ENCODE peak calls at places on chromosome 19, in six cellular contexts. A is heart right ventricle, L is stomach, O is astrocyte of the spinal cord, M is tibial artery, U is lower leg skin. G is an unnamed sample.

GRCh38 chr19:47471733-47472457 is at the start of gene SLC8A2:
- DNase-seq in O (peak), U (no peak), L (peak), A (peak), M (peak), G (peak)

GRCh38 chr19:44785271-44785670 is 7.6 kb downstream of the CBLC start:
- DNase-seq in U (no peak), A (no peak), O (no peak), L (no peak), M (no peak), G (no peak)

GRCh38 chr19:10828981-10829821 is 6.8 kb downstream of the TMED1 start:
- DNase-seq in L (no peak), A (no peak), U (no peak), M (no peak), O (no peak), G (no peak)

GRCh38 chr19:8500158-8500557 is 2.3 kb downstream of the PRAM1 start:
- DNase-seq in O (no peak), L (no peak), A (no peak), U (no peak), M (no peak), G (no peak)

GRCh38 chr19:45305421-45305820 is 17.3 kb downstream of the CKM start:
- DNase-seq in L (no peak), O (no peak), M (no peak), U (no peak), A (no peak), G (no peak)

GRCh38 chr19:21823224-21823623 is 12.8 kb downstream of the ZNF43 start:
- DNase-seq in U (no peak), L (no peak), O (no peak), A (no peak), M (no peak), G (no peak)

GRCh38 chr19:7815325-7815724 is 14.7 kb upstream of the EVI5L start:
- DNase-seq in O (no peak), M (no peak), U (no peak), L (no peak), A (no peak), G (no peak)

GRCh38 chr19:5554828-5555227 is 12.9 kb downstream of the TINCR start:
- DNase-seq in M (no peak), O (no peak), A (no peak), U (no peak), L (no peak), G (no peak)

GRCh38 chr19:20422616-20423205 is 142.9 kb downstream of the ZNF737 start:
- DNase-seq in M (no peak), A (peak), O (no peak), L (no peak), U (no peak), G (no peak)

GRCh38 chr19:18612051-18612771 is 459 bp upstream of the TMEM59L start:
- DNase-seq in U (no peak), A (no peak), M (no peak), L (no peak), O (no peak), G (peak)

GRCh38 chr19:52028780-52029123 is 573 bp upstream of the ZNF614 start:
- DNase-seq in U (no peak), L (no peak), M (no peak), O (no peak), A (no peak), G (no peak)

GRCh38 chr19:47414469-47414868 is 4.9 kb downstream of the MEIS3 start:
- DNase-seq in U (no peak), O (no peak), M (no peak), A (no peak), L (no peak), G (no peak)

GRCh38 chr19:45187421-45188100 is 9.0 kb downstream of the BLOC1S3 start:
- DNase-seq in M (no peak), U (no peak), L (no peak), A (no peak), O (no peak), G (peak)

GRCh38 chr19:37551123-37551993 is 43.2 kb downstream of the ZNF571 start:
- DNase-seq in L (no peak), U (no peak), M (no peak), O (peak), A (peak), G (peak)

GRCh38 chr19:18279516-18280246 is 1.7 kb downstream of the JUND start:
- DNase-seq in U (peak), L (peak), M (peak), A (peak), O (peak), G (peak)

GRCh38 chr19:46786236-46787039 is 2.0 kb downstream of the SLC1A5 start:
- DNase-seq in A (peak), M (peak), O (peak), L (peak), U (peak), G (peak)

GRCh38 chr19:38684078-38684861 is 36.8 kb downstream of the ACTN4 start:
- DNase-seq in L (peak), O (peak), U (peak), A (no peak), M (peak), G (no peak)

GRCh38 chr19:13172335-13173128 is 22.3 kb downstream of the IER2 start:
- DNase-seq in O (peak), U (peak), L (peak), A (peak), M (peak), G (peak)

GRCh38 chr19:46303702-46304397 is 7.0 kb downstream of the HIF3A start:
- DNase-seq in U (peak), O (peak), L (peak), M (peak), A (peak), G (no peak)

GRCh38 chr19:6677924-6678689 is 8.1 kb upstream of the TNFSF14 start:
- DNase-seq in A (no peak), O (no peak), U (no peak), L (no peak), M (no peak), G (peak)

GRCh38 chr19:2334426-2334825 is 5.9 kb downstream of the SPPL2B start:
- DNase-seq in O (no peak), U (no peak), A (no peak), M (no peak), L (no peak), G (no peak)

GRCh38 chr19:17775245-17775927 is 19.6 kb upstream of the B3GNT3 start:
- DNase-seq in O (no peak), M (peak), L (peak), A (no peak), U (no peak), G (no peak)

GRCh38 chr19:55466246-55466614 is 1.7 kb upstream of the C19orf85 start:
- DNase-seq in A (no peak), U (no peak), M (no peak), O (no peak), L (no peak), G (no peak)

GRCh38 chr19:46404884-46405658 is 8.3 kb downstream of the CCDC8 start:
- DNase-seq in M (no peak), O (no peak), U (no peak), A (no peak), L (no peak), G (peak)

GRCh38 chr19:8391274-8392016 is 1.3 kb downstream of the RAB11B start:
- DNase-seq in A (no peak), L (peak), O (no peak), U (no peak), M (no peak), G (peak)

GRCh38 chr19:53311044-53311443 is 22.5 kb upstream of the ZNF845 start:
- DNase-seq in L (no peak), M (no peak), U (no peak), O (no peak), A (no peak), G (no peak)

GRCh38 chr19:35043906-35044305 is 2.4 kb downstream of the HPN start:
- DNase-seq in L (no peak), M (no peak), O (no peak), U (no peak), A (no peak), G (no peak)

GRCh38 chr19:11300811-11301120 is 4.8 kb downstream of the TSPAN16 start:
- DNase-seq in U (no peak), O (no peak), L (no peak), M (no peak), A (no peak), G (no peak)

GRCh38 chr19:10815969-10816635 is 19.9 kb downstream of the TMED1 start:
- DNase-seq in U (no peak), O (no peak), A (no peak), L (no peak), M (no peak), G (no peak)

GRCh38 chr19:2136796-2137195 is 14.6 kb downstream of the AP3D1 start:
- DNase-seq in U (no peak), A (no peak), L (no peak), O (no peak), M (no peak), G (no peak)

GRCh38 chr19:5985098-5985783 is 7.3 kb upstream of the RANBP3 start:
- DNase-seq in O (peak), L (no peak), A (no peak), M (no peak), U (no peak), G (no peak)

GRCh38 chr19:7680606-7681335 is at the start of gene TRAPPC5:
- DNase-seq in U (peak), O (peak), M (peak), L (peak), A (peak), G (peak)

GRCh38 chr19:38184815-38185214 is 39.2 kb downstream of the DPF1 start:
- DNase-seq in O (no peak), M (no peak), U (no peak), L (no peak), A (no peak), G (no peak)

GRCh38 chr19:55353803-55354697 is 469 bp downstream of the COX6B2 start:
- DNase-seq in L (peak), O (peak), U (no peak), A (no peak), M (peak), G (peak)

GRCh38 chr19:11446652-11447301 is 11.3 kb downstream of the PRKCSH start:
- DNase-seq in A (peak), U (no peak), M (peak), O (no peak), L (peak), G (peak)

GRCh38 chr19:3556978-3557460 is 367 bp downstream of the MFSD12 start:
- DNase-seq in L (peak), M (no peak), U (no peak), O (no peak), A (no peak), G (no peak)
- TF ChIP-seq CTCF in L (no peak), M (no peak), U (no peak), O (no peak), A (peak), G (no peak)

DNA sequence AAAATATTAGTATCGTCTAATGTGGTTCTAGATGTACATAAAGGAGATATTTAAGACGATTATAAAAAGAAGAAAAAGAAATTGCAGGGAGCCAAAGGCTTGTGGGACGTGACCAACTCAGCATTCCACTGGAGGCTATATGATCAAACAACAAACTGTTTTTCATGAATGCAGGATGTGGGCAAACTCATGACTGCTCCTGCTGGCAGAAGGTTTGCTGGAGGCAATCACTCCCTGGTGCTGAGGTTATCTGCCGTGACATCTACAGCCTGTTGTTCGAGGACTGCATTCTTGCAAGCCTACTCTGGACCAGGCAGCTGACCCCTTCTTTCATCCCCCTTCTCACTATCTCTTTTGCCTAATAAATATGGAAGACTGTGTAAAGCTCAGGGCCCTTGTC is 518.1 kb downstream of the UQCRFS1 start:
- DNase-seq in U (no peak), M (no peak), O (no peak), A (no peak), L (no peak), G (no peak)
- TF ChIP-seq CTCF in U (no peak), M (no peak), O (no peak), A (no peak), L (no peak), G (no peak)

DNA sequence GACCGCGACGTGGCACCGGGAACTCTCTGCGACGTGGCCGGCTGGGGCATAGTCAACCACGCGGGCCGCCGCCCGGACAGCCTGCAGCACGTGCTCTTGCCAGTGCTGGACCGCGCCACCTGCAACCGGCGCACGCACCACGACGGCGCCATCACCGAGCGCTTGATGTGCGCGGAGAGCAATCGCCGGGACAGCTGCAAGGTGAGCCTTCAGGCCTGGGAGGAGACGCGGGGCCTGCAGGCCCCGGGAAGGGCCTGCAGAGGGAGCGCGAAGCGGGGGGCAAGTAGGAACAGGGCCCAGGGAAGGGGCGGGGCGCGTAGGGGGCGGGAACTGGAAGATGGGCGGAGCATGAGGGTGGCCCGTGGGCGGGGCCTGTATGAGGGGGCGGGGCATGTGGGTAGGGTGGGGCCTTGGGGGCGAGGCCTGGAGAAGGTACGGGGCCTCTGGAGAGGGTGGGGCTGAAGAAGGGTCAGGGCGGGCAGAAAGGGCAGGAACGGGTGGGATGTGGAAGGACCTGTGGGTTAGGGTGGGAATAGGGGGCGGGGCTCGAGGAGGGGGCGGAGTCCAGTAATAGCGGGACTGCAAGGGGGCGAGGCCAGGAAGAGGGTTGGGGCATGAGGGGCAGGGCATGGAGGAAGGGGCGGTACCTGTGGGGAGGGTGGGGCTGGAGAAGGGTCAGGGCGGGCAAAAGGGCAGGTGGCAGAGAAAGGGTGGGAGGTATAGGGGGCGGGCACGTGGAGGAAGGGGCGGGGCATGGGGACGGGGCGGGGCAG is 2.5 kb downstream of the CFD start:
- DNase-seq in L (no peak), O (peak), M (no peak), A (no peak), U (no peak), G (peak)
- TF ChIP-seq CTCF in L (no peak), O (peak), M (no peak), A (no peak), U (no peak), G (no peak)

DNA sequence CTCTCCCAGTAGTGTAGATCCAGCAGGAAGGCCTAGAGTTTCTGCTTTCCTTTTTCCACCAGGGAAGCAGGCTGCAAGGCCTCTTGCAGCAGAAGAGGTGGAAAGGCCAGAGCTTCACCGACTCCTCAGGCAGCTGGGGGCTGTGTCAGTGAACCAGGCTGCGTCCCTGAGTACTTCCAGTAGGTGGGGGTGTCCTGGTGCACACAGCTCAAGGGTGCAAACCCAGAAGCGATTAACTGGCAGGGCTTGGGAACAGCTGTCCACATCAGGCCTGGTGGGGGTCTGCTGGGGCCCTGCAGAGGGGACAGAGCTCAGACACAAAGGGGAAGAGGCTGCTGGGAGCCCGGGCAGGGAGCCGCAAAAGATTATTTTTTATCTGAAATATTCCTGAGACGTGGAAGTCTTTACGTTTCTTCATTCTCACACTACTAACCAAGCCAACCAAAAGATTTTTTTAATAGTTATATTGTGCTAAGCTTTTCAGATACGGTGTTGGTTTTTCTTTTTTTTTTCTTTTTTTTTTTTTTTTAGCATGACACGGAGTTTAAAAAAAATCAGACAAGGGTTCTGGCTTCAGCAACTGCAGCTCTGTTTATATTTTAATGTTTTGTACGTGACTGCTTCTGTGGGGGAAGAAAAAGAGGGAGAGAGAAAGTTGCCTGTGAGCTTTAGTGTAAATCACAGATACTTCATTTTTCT is 11.0 kb downstream of the TSHZ3 start:
- DNase-seq in M (peak), L (no peak), U (no peak), O (peak), A (peak), G (no peak)
- TF ChIP-seq CTCF in M (peak), L (no peak), U (no peak), O (peak), A (peak), G (no peak)

DNA sequence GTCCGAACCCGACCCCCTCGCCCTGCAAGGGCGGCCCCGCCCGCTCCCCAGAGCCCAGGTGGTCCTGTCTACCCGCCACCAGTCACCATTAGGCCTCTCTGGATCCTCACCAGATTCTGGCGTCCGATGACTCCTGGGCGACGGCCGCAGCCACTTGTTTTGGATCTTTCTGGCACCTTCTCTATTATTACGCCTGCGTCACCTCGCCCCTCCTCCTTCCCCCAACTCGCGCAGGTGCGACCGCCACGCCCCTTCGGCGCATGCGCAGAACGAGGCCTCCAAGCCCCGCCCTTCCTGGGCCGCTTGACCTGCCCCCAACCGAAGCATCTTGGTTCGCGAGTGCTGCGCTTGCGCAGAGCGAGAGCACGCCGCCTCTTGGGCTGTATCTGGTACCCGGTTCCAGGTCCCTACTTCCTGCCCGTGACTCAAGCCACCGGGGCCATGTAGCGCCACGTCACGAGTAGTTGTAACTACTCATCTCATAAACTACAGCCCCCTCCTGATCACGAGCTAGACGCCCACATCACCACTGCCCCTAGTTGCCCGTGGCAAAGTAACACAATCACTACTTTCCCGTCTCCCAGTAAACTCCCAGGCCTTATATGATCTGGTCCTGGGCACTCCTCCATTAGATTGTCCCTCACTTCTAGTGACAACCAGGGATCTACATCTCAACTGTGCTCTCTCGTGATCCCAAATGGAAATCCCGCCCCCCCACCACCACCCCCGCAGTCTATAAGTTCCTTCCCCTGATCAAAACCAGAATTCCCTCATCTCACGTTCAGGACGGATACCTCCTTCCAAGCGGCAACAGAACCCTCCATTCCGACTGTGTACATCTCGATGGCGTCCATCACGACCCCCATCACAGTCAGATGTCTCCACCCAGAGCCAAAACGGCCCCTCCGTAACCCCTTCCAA is at the start of gene DEDD2:
- DNase-seq in L (peak), O (peak), U (peak), A (peak), M (peak), G (peak)
- TF ChIP-seq CTCF in L (no peak), O (no peak), U (no peak), A (no peak), M (no peak), G (no peak)

DNA sequence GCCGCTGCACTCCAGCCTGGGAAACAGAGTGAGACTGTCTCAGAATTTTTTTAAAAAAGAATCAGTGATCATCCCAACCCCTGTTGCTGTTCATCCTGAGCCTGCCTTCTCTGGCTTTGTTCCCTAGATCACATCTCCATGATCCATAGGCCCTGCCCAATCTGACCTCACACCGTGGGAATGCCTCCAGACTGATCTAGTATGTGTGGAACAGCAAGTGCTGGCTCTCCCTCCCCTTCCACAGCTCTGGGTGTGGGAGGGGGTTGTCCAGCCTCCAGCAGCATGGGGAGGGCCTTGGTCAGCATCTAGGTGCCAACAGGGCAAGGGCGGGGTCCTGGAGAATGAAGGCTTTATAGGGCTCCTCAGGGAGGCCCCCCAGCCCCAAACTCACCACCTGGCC is at the start of gene KLK2:
- DNase-seq in O (no peak), L (no peak), U (no peak), A (no peak), M (no peak), G (no peak)
- TF ChIP-seq CTCF in O (no peak), L (no peak), U (no peak), A (no peak), M (no peak), G (no peak)